ENCODE peak calls at places on chromosomes 16 and 17, in seven cellular contexts. D is fibroblast of pulmonary artery, Z is fibroblast of mammary gland, G is fibroblast of lung, E is transverse colon, N is left ventricle myocardium inferior, R is Peyer's patch. S is an unnamed sample.

GRCh38 chr17:32491371-32492280 is 4.8 kb downstream of the CDK5R1 start:
- DNase-seq in D (no peak), Z (no peak), G (no peak), E (no peak), N (no peak), R (peak; percentile 78), S (no peak)

GRCh38 chr17:28985950-28986713 is 19.7 kb downstream of the SEZ6 start:
- DNase-seq in D (no peak), Z (no peak), G (no peak), E (no peak), N (no peak), R (no peak), S (no peak)

GRCh38 chr17:20098314-20098713 is 89.2 kb downstream of the SPECC1 start:
- DNase-seq in D (no peak), Z (no peak), G (no peak), E (no peak), N (no peak), R (no peak), S (no peak)

GRCh38 chr16:54462151-54462651 is 175.6 kb upstream of the IRX3 start:
- DNase-seq in D (peak; percentile 56), Z (peak; percentile 86), G (peak; percentile 86), E (no peak), N (no peak), R (no peak), S (peak; percentile 66)

GRCh38 chr16:29658693-29659092 is 4.4 kb upstream of the SPN start:
- DNase-seq in D (no peak), Z (no peak), G (no peak), E (no peak), N (no peak), R (no peak), S (no peak)

GRCh38 chr17:41178341-41178740 is 320 bp upstream of the KRTAP4-2 start:
- DNase-seq in D (no peak), Z (peak; percentile 74), G (peak; percentile 44), E (no peak), N (no peak), R (no peak), S (peak; percentile 40)

GRCh38 chr17:47288531-47289116 is 35.0 kb downstream of the ITGB3 start:
- DNase-seq in D (peak; percentile 49), Z (peak; percentile 79), G (peak; percentile 69), E (no peak), N (no peak), R (no peak), S (peak; percentile 91)

GRCh38 chr16:56637814-56638750 is at the start of gene MT1A:
- DNase-seq in D (peak; percentile 49), Z (peak; percentile 65), G (peak; percentile 54), E (peak; percentile 82), N (peak; percentile 83), R (peak; percentile 82), S (no peak)

GRCh38 chr16:17224350-17224749 is 246.4 kb downstream of the XYLT1 start:
- DNase-seq in D (no peak), Z (no peak), G (no peak), E (no peak), N (no peak), R (no peak), S (no peak)

GRCh38 chr16:60681014-60681413 is 1355.2 kb downstream of the CDH8 start:
- DNase-seq in D (no peak), Z (no peak), G (no peak), E (no peak), N (no peak), R (no peak), S (no peak)

GRCh38 chr16:80559369-80559768 is 18.6 kb downstream of the DYNLRB2 start:
- DNase-seq in D (no peak), Z (no peak), G (no peak), E (no peak), N (no peak), R (no peak), S (no peak)

GRCh38 chr17:48995871-48996695 is 1.1 kb upstream of the IGF2BP1 start:
- DNase-seq in D (no peak), Z (no peak), G (no peak), E (no peak), N (no peak), R (no peak), S (peak; percentile 28)

GRCh38 chr17:30717290-30718098 is 107.0 kb downstream of the CRLF3 start:
- DNase-seq in D (no peak), Z (no peak), G (no peak), E (peak; percentile 4), N (peak; percentile 6), R (peak; percentile 26), S (no peak)

GRCh38 chr16:27102701-27103575 is 36.2 kb downstream of the C16orf82 start:
- DNase-seq in D (no peak), Z (no peak), G (no peak), E (no peak), N (no peak), R (no peak), S (peak; percentile 15)

GRCh38 chr17:7992516-7992915 is 9.9 kb upstream of the GUCY2D start:
- DNase-seq in D (peak; percentile 32), Z (peak; percentile 75), G (peak; percentile 84), E (no peak), N (no peak), R (no peak), S (no peak)

GRCh38 chr17:71417142-71417541 is 703.7 kb upstream of the SOX9 start:
- DNase-seq in D (no peak), Z (no peak), G (no peak), E (no peak), N (no peak), R (no peak), S (no peak)

GRCh38 chr16:49661465-49662187 is 194.3 kb downstream of the ZNF423 start:
- DNase-seq in D (no peak), Z (peak; percentile 34), G (peak; percentile 62), E (no peak), N (no peak), R (no peak), S (peak; percentile 72)

GRCh38 chr17:47837401-47838039 is 3.6 kb downstream of the SCRN2 start:
- DNase-seq in D (no peak), Z (peak; percentile 58), G (peak; percentile 56), E (no peak), N (no peak), R (no peak), S (no peak)

GRCh38 chr17:65558683-65559311 is 2.7 kb downstream of the AXIN2 start:
- DNase-seq in D (no peak), Z (no peak), G (no peak), E (no peak), N (no peak), R (no peak), S (no peak)

GRCh38 chr16:84582958-84583516 is 34.8 kb downstream of the COTL1 start:
- DNase-seq in D (no peak), Z (peak; percentile 31), G (peak; percentile 85), E (no peak), N (no peak), R (no peak), S (peak; percentile 39)

GRCh38 chr16:86531193-86531550 is 20.8 kb downstream of the FOXF1 start:
- DNase-seq in D (peak; percentile 55), Z (peak; percentile 48), G (peak; percentile 63), E (peak; percentile 52), N (peak; percentile 67), R (peak; percentile 66), S (no peak)

GRCh38 chr17:7956208-7956965 is 24.4 kb downstream of the CNTROB start:
- DNase-seq in D (peak; percentile 87), Z (peak; percentile 45), G (no peak), E (peak; percentile 28), N (peak; percentile 82), R (no peak), S (no peak)

GRCh38 chr16:49969356-49970030 is 55.5 kb upstream of the CNEP1R1 start:
- DNase-seq in D (peak; percentile 17), Z (no peak), G (peak; percentile 18), E (no peak), N (peak; percentile 18), R (no peak), S (peak; percentile 3)

GRCh38 chr16:10504404-10504885 is 76.0 kb downstream of the EMP2 start:
- DNase-seq in D (no peak), Z (no peak), G (no peak), E (no peak), N (no peak), R (no peak), S (no peak)

GRCh38 chr16:77211880-77212735 is 12.9 kb downstream of the SYCE1L start:
- DNase-seq in D (peak; percentile 27), Z (no peak), G (peak; percentile 34), E (peak; percentile 73), N (peak; percentile 38), R (peak; percentile 81), S (peak; percentile 55)

GRCh38 chr17:49565948-49566491 is 9.7 kb upstream of the NXPH3 start:
- DNase-seq in D (peak; percentile 69), Z (peak; percentile 85), G (peak; percentile 5), E (peak; percentile 70), N (peak; percentile 74), R (peak; percentile 61), S (no peak)

GRCh38 chr16:19911747-19912146 is 27.1 kb upstream of the GPRC5B start:
- DNase-seq in D (no peak), Z (no peak), G (no peak), E (no peak), N (no peak), R (no peak), S (no peak)

DNA sequence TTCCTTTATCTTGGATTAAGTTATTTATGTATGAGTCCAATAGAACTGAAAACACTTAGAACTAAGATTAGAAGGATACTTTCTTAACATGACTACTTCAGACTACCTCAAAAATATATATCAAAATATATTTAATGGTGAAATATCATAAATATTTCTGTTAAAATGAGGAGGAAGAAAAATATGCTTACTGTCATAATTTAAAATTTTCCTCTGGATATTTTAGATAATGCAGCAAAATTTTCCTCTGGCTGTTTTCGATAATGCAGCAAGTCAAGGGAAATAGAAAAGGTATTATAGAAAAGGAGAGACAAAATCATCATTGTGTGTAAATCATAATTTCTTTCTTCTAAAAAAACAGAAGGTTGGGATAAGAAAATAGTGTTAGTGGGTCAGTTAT is 263.3 kb downstream of the HS3ST3A1 start:
- DNase-seq in D (no peak), Z (no peak), G (no peak), E (no peak), N (no peak), R (no peak), S (no peak)
- H3K4me3 ChIP-seq in D (peak overlapping the region; percentile 47), Z (peak overlapping the region; percentile 40), G (peak overlapping the region; percentile 54), E (no peak overlapping the region), N (peak overlapping the region; percentile 55), R (no peak overlapping the region), S (peak overlapping the region; percentile 37)

GRCh38 chr16:73066321-73066926 is 18.5 kb upstream of the ZFHX3 start:
- DNase-seq in D (no peak), Z (no peak), G (no peak), E (no peak), N (no peak), R (peak; percentile 43), S (no peak)
- H3K4me3 ChIP-seq in D (no peak overlapping the region), Z (no peak overlapping the region), G (peak overlapping the region; percentile 29), E (peak overlapping the region; percentile 36), N (peak overlapping the region; percentile 61), R (no peak overlapping the region), S (no peak overlapping the region)

GRCh38 chr17:17204041-17204591 is 2.0 kb downstream of the PLD6 start:
- DNase-seq in D (no peak), Z (no peak), G (no peak), E (peak; percentile 30), N (peak; percentile 60), R (no peak), S (peak; percentile 43)
- H3K4me3 ChIP-seq in D (no peak overlapping the region), Z (no peak overlapping the region), G (no peak overlapping the region), E (no peak overlapping the region), N (peak overlapping the region; percentile 68), R (no peak overlapping the region), S (peak overlapping the region; percentile 61)

GRCh38 chr17:44417553-44417952 is 28.1 kb upstream of the ITGA2B start:
- DNase-seq in D (peak; percentile 81), Z (peak; percentile 91), G (peak; percentile 95), E (no peak), N (no peak), R (no peak), S (peak; percentile 67)

GRCh38 chr17:44414394-44415155 is 25.1 kb upstream of the ITGA2B start:
- DNase-seq in D (no peak), Z (no peak), G (no peak), E (no peak), N (no peak), R (no peak), S (no peak)

GRCh38 chr17:44416558-44417289 is 27.3 kb upstream of the ITGA2B start:
- DNase-seq in D (no peak), Z (no peak), G (no peak), E (no peak), N (no peak), R (no peak), S (no peak)
- H3K4me3 ChIP-seq in D (no peak overlapping the region), Z (no peak overlapping the region), G (no peak overlapping the region), E (no peak overlapping the region), N (no peak overlapping the region), R (no peak overlapping the region), S (no peak overlapping the region)